ENCODE peak calls at places on chromosome 21, in eight cellular contexts. One of them, this sample, is unnamed.

GRCh38 chr21:36966066-36966845 is at the start of gene HLCS:
- DNase-seq in left lung: peak; percentile 62
- DNase-seq in dorsolateral prefrontal cortex: no peak
- DNase-seq in ovary: peak; percentile 72
- DNase-seq in CD8-positive, alpha-beta memory T cell: peak; percentile 62
- DNase-seq in H7: peak; percentile 91
- DNase-seq in IMR-90: peak; percentile 36
- DNase-seq in heart left ventricle: peak; percentile 71
- DNase-seq in this sample: peak; percentile 55

GRCh38 chr21:15617968-15618367 is 111.8 kb upstream of the USP25 start:
- DNase-seq in left lung: no peak
- DNase-seq in dorsolateral prefrontal cortex: no peak
- DNase-seq in ovary: no peak
- DNase-seq in CD8-positive, alpha-beta memory T cell: no peak
- DNase-seq in H7: no peak
- DNase-seq in IMR-90: peak; percentile 21
- DNase-seq in heart left ventricle: no peak
- DNase-seq in this sample: peak; percentile 54

GRCh38 chr21:28229811-28230210 is 762.9 kb downstream of the LTN1 start:
- DNase-seq in left lung: no peak
- DNase-seq in dorsolateral prefrontal cortex: no peak
- DNase-seq in ovary: no peak
- DNase-seq in CD8-positive, alpha-beta memory T cell: no peak
- DNase-seq in H7: no peak
- DNase-seq in IMR-90: peak; percentile 93
- DNase-seq in heart left ventricle: no peak
- DNase-seq in this sample: peak; percentile 83

GRCh38 chr21:17925000-17925610 is 105.9 kb upstream of the C21orf91 start:
- DNase-seq in left lung: no peak
- DNase-seq in dorsolateral prefrontal cortex: no peak
- DNase-seq in ovary: no peak
- DNase-seq in CD8-positive, alpha-beta memory T cell: peak; percentile 14
- DNase-seq in H7: peak; percentile 74
- DNase-seq in IMR-90: peak; percentile 54
- DNase-seq in heart left ventricle: peak; percentile 42
- DNase-seq in this sample: peak; percentile 66

GRCh38 chr21:25887646-25888321 is 153.0 kb downstream of the GABPA start:
- DNase-seq in left lung: no peak
- DNase-seq in dorsolateral prefrontal cortex: no peak
- DNase-seq in ovary: no peak
- DNase-seq in CD8-positive, alpha-beta memory T cell: no peak
- DNase-seq in H7: no peak
- DNase-seq in IMR-90: no peak
- DNase-seq in heart left ventricle: no peak
- DNase-seq in this sample: no peak

GRCh38 chr21:25791321-25791720 is 56.5 kb downstream of the GABPA start:
- DNase-seq in left lung: no peak
- DNase-seq in dorsolateral prefrontal cortex: no peak
- DNase-seq in ovary: no peak
- DNase-seq in CD8-positive, alpha-beta memory T cell: no peak
- DNase-seq in H7: no peak
- DNase-seq in IMR-90: no peak
- DNase-seq in heart left ventricle: no peak
- DNase-seq in this sample: no peak

GRCh38 chr21:41583274-41583790 is 75.4 kb upstream of the TMPRSS2 start:
- DNase-seq in left lung: peak; percentile 82
- DNase-seq in dorsolateral prefrontal cortex: no peak
- DNase-seq in ovary: no peak
- DNase-seq in CD8-positive, alpha-beta memory T cell: no peak
- DNase-seq in H7: peak; percentile 49
- DNase-seq in IMR-90: peak; percentile 8
- DNase-seq in heart left ventricle: no peak
- DNase-seq in this sample: no peak

GRCh38 chr21:45572783-45573451 is 30.7 kb upstream of the SLC19A1 start:
- DNase-seq in left lung: peak; percentile 4
- DNase-seq in dorsolateral prefrontal cortex: no peak
- DNase-seq in ovary: peak; percentile 40
- DNase-seq in CD8-positive, alpha-beta memory T cell: no peak
- DNase-seq in H7: no peak
- DNase-seq in IMR-90: no peak
- DNase-seq in heart left ventricle: no peak
- DNase-seq in this sample: no peak

GRCh38 chr21:29671728-29672127 is 268.1 kb downstream of the GRIK1 start:
- DNase-seq in left lung: no peak
- DNase-seq in dorsolateral prefrontal cortex: no peak
- DNase-seq in ovary: no peak
- DNase-seq in CD8-positive, alpha-beta memory T cell: no peak
- DNase-seq in H7: no peak
- DNase-seq in IMR-90: no peak
- DNase-seq in heart left ventricle: no peak
- DNase-seq in this sample: no peak

GRCh38 chr21:45916011-45916840 is 65.3 kb upstream of the COL6A1 start:
- DNase-seq in left lung: no peak
- DNase-seq in dorsolateral prefrontal cortex: no peak
- DNase-seq in ovary: no peak
- DNase-seq in CD8-positive, alpha-beta memory T cell: no peak
- DNase-seq in H7: no peak
- DNase-seq in IMR-90: no peak
- DNase-seq in heart left ventricle: no peak
- DNase-seq in this sample: no peak

GRCh38 chr21:41369105-41369914 is 7.5 kb downstream of the MX2 start:
- DNase-seq in left lung: no peak
- DNase-seq in dorsolateral prefrontal cortex: no peak
- DNase-seq in ovary: peak; percentile 53
- DNase-seq in CD8-positive, alpha-beta memory T cell: peak; percentile 6
- DNase-seq in H7: peak; percentile 92
- DNase-seq in IMR-90: no peak
- DNase-seq in heart left ventricle: peak; percentile 56
- DNase-seq in this sample: peak; percentile 30

GRCh38 chr21:41152149-41152548 is 15.8 kb upstream of the BACE2 start:
- DNase-seq in left lung: no peak
- DNase-seq in dorsolateral prefrontal cortex: no peak
- DNase-seq in ovary: no peak
- DNase-seq in CD8-positive, alpha-beta memory T cell: no peak
- DNase-seq in H7: no peak
- DNase-seq in IMR-90: no peak
- DNase-seq in heart left ventricle: no peak
- DNase-seq in this sample: no peak

GRCh38 chr21:25733859-25734653 is 648 bp downstream of the ATP5PF start:
- DNase-seq in left lung: no peak
- DNase-seq in dorsolateral prefrontal cortex: no peak
- DNase-seq in ovary: no peak
- DNase-seq in CD8-positive, alpha-beta memory T cell: peak; percentile 17
- DNase-seq in H7: no peak
- DNase-seq in IMR-90: peak; percentile 35
- DNase-seq in heart left ventricle: peak; percentile 41
- DNase-seq in this sample: peak; percentile 61

GRCh38 chr21:46116846-46117585 is 19.1 kb downstream of the COL6A2 start:
- DNase-seq in left lung: peak; percentile 28
- DNase-seq in dorsolateral prefrontal cortex: peak; percentile 25
- DNase-seq in ovary: peak; percentile 32
- DNase-seq in CD8-positive, alpha-beta memory T cell: peak; percentile 0
- DNase-seq in H7: peak; percentile 60
- DNase-seq in IMR-90: no peak
- DNase-seq in heart left ventricle: peak; percentile 24
- DNase-seq in this sample: peak; percentile 34

GRCh38 chr21:33197546-33197945 is 32.2 kb upstream of the IFNAR2 start:
- DNase-seq in left lung: peak; percentile 58
- DNase-seq in dorsolateral prefrontal cortex: no peak
- DNase-seq in ovary: no peak
- DNase-seq in CD8-positive, alpha-beta memory T cell: no peak
- DNase-seq in H7: no peak
- DNase-seq in IMR-90: no peak
- DNase-seq in heart left ventricle: peak; percentile 66
- DNase-seq in this sample: no peak

GRCh38 chr21:7953058-7953457 is 2568.3 kb upstream of the TPTE start:
- DNase-seq in left lung: no peak
- DNase-seq in dorsolateral prefrontal cortex: no peak
- DNase-seq in ovary: no peak
- DNase-seq in CD8-positive, alpha-beta memory T cell: no peak
- DNase-seq in H7: no peak
- DNase-seq in IMR-90: no peak
- DNase-seq in heart left ventricle: no peak
- DNase-seq in this sample: no peak

GRCh38 chr21:17769049-17769845 is 49.9 kb downstream of the C21orf91 start:
- DNase-seq in left lung: no peak
- DNase-seq in dorsolateral prefrontal cortex: no peak
- DNase-seq in ovary: no peak
- DNase-seq in CD8-positive, alpha-beta memory T cell: no peak
- DNase-seq in H7: no peak
- DNase-seq in IMR-90: no peak
- DNase-seq in heart left ventricle: no peak
- DNase-seq in this sample: no peak

GRCh38 chr21:33543505-33544129 is 779 bp downstream of the SON start:
- DNase-seq in left lung: peak; percentile 70
- DNase-seq in dorsolateral prefrontal cortex: no peak
- DNase-seq in ovary: peak; percentile 82
- DNase-seq in CD8-positive, alpha-beta memory T cell: peak; percentile 48
- DNase-seq in H7: no peak
- DNase-seq in IMR-90: no peak
- DNase-seq in heart left ventricle: peak; percentile 80
- DNase-seq in this sample: no peak

GRCh38 chr21:41643246-41643966 is 123.4 kb downstream of the RIPK4 start:
- DNase-seq in left lung: no peak
- DNase-seq in dorsolateral prefrontal cortex: no peak
- DNase-seq in ovary: no peak
- DNase-seq in CD8-positive, alpha-beta memory T cell: no peak
- DNase-seq in H7: no peak
- DNase-seq in IMR-90: no peak
- DNase-seq in heart left ventricle: no peak
- DNase-seq in this sample: no peak

GRCh38 chr21:25273945-25274344 is 333.3 kb downstream of the MRPL39 start:
- DNase-seq in left lung: no peak
- DNase-seq in dorsolateral prefrontal cortex: no peak
- DNase-seq in ovary: no peak
- DNase-seq in CD8-positive, alpha-beta memory T cell: no peak
- DNase-seq in H7: no peak
- DNase-seq in IMR-90: no peak
- DNase-seq in heart left ventricle: no peak
- DNase-seq in this sample: no peak

GRCh38 chr21:42746240-42746592 is 92.8 kb downstream of the PDE9A start:
- DNase-seq in left lung: peak; percentile 27
- DNase-seq in dorsolateral prefrontal cortex: no peak
- DNase-seq in ovary: no peak
- DNase-seq in CD8-positive, alpha-beta memory T cell: no peak
- DNase-seq in H7: no peak
- DNase-seq in IMR-90: no peak
- DNase-seq in heart left ventricle: no peak
- DNase-seq in this sample: no peak
- H3K27me3 ChIP-seq in left lung: no peaks in the 10 kb centered on the region
- H3K27me3 ChIP-seq in dorsolateral prefrontal cortex: no peaks in the 10 kb centered on the region
- H3K27me3 ChIP-seq in ovary: no peaks in the 10 kb centered on the region
- H3K27me3 ChIP-seq in CD8-positive, alpha-beta memory T cell: no peaks in the 10 kb centered on the region
- H3K27me3 ChIP-seq in H7: no peaks in the 10 kb centered on the region
- H3K27me3 ChIP-seq in IMR-90: peaks cover 2% of the 10 kb centered on the region
- H3K27me3 ChIP-seq in heart left ventricle: no peaks in the 10 kb centered on the region
- H3K27me3 ChIP-seq in this sample: peaks cover 21% of the 10 kb centered on the region

GRCh38 chr21:31162079-31162699 is 123.9 kb upstream of the KRTAP19-8 start:
- DNase-seq in left lung: no peak
- DNase-seq in dorsolateral prefrontal cortex: no peak
- DNase-seq in ovary: no peak
- DNase-seq in CD8-positive, alpha-beta memory T cell: no peak
- DNase-seq in H7: no peak
- DNase-seq in IMR-90: no peak
- DNase-seq in heart left ventricle: no peak
- DNase-seq in this sample: no peak
- H3K27me3 ChIP-seq in left lung: no peaks in the 10 kb centered on the region
- H3K27me3 ChIP-seq in dorsolateral prefrontal cortex: no peaks in the 10 kb centered on the region
- H3K27me3 ChIP-seq in ovary: no peaks in the 10 kb centered on the region
- H3K27me3 ChIP-seq in CD8-positive, alpha-beta memory T cell: no peaks in the 10 kb centered on the region
- H3K27me3 ChIP-seq in H7: no peaks in the 10 kb centered on the region
- H3K27me3 ChIP-seq in IMR-90: no peaks in the 10 kb centered on the region
- H3K27me3 ChIP-seq in heart left ventricle: no peaks in the 10 kb centered on the region
- H3K27me3 ChIP-seq in this sample: no peaks in the 10 kb centered on the region

GRCh38 chr21:31873275-31873695 is 465 bp downstream of the HUNK start:
- DNase-seq in left lung: no peak
- DNase-seq in dorsolateral prefrontal cortex: no peak
- DNase-seq in ovary: peak; percentile 56
- DNase-seq in CD8-positive, alpha-beta memory T cell: no peak
- DNase-seq in H7: peak; percentile 84
- DNase-seq in IMR-90: no peak
- DNase-seq in heart left ventricle: no peak
- DNase-seq in this sample: no peak
- H3K27me3 ChIP-seq in left lung: peaks cover 80% of the 10 kb centered on the region
- H3K27me3 ChIP-seq in dorsolateral prefrontal cortex: no peaks in the 10 kb centered on the region
- H3K27me3 ChIP-seq in ovary: no peaks in the 10 kb centered on the region
- H3K27me3 ChIP-seq in CD8-positive, alpha-beta memory T cell: peaks cover 10% of the 10 kb centered on the region
- H3K27me3 ChIP-seq in H7: peaks cover 16% of the 10 kb centered on the region
- H3K27me3 ChIP-seq in IMR-90: peaks cover 12% of the 10 kb centered on the region
- H3K27me3 ChIP-seq in heart left ventricle: peaks cover 28% of the 10 kb centered on the region
- H3K27me3 ChIP-seq in this sample: peaks cover 38% of the 10 kb centered on the region

GRCh38 chr21:44366586-44367211 is 13.3 kb downstream of the TRPM2 start:
- DNase-seq in left lung: no peak
- DNase-seq in dorsolateral prefrontal cortex: peak; percentile 41
- DNase-seq in ovary: peak; percentile 21
- DNase-seq in CD8-positive, alpha-beta memory T cell: no peak
- DNase-seq in H7: peak; percentile 44
- DNase-seq in IMR-90: no peak
- DNase-seq in heart left ventricle: no peak
- DNase-seq in this sample: no peak

GRCh38 chr21:44364151-44365053 is 11.0 kb downstream of the TRPM2 start:
- DNase-seq in left lung: no peak
- DNase-seq in dorsolateral prefrontal cortex: peak; percentile 32
- DNase-seq in ovary: peak; percentile 21
- DNase-seq in CD8-positive, alpha-beta memory T cell: no peak
- DNase-seq in H7: peak; percentile 73
- DNase-seq in IMR-90: no peak
- DNase-seq in heart left ventricle: no peak
- DNase-seq in this sample: no peak

GRCh38 chr21:44363278-44363677 is 9.9 kb downstream of the TRPM2 start:
- DNase-seq in left lung: no peak
- DNase-seq in dorsolateral prefrontal cortex: no peak
- DNase-seq in ovary: no peak
- DNase-seq in CD8-positive, alpha-beta memory T cell: no peak
- DNase-seq in H7: no peak
- DNase-seq in IMR-90: no peak
- DNase-seq in heart left ventricle: no peak
- DNase-seq in this sample: no peak

GRCh38 chr21:44365251-44365966 is 12.0 kb downstream of the TRPM2 start:
- DNase-seq in left lung: no peak
- DNase-seq in dorsolateral prefrontal cortex: peak; percentile 36
- DNase-seq in ovary: no peak
- DNase-seq in CD8-positive, alpha-beta memory T cell: no peak
- DNase-seq in H7: peak; percentile 33
- DNase-seq in IMR-90: no peak
- DNase-seq in heart left ventricle: no peak
- DNase-seq in this sample: no peak

DNA sequence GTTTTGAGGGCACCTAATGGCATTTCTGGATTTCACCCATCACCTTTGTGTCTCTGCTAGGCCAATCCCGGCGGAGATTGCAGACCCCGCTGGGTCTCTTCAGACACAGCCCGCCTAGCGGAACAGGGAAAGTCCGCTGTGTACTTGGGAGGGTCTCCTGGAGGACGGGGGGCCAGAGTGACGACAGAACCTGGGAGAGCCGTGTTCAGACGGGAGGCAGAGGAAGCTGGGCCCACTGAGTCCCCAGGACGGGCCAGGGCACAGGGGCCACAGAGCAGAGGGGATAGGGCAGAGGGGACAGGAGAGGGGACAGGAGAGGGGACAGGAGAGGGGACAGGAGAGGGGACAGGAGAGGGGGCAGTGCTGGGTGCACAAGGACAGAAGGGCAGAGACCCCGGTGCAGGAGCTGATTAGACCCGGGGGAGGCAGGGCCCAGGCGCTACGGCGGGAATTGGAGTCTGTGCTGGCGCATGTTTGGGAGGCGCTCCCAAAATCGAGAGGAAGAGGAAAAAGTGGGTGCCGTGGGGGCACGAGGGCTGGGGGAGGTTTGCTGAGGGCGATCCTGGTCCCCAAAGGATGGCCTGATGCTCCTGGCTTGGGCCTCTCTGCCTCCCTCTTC is 12.7 kb downstream of the TRPM2 start:
- DNase-seq in left lung: no peak
- DNase-seq in dorsolateral prefrontal cortex: peak; percentile 35
- DNase-seq in ovary: no peak
- DNase-seq in CD8-positive, alpha-beta memory T cell: no peak
- DNase-seq in H7: peak; percentile 28
- DNase-seq in IMR-90: no peak
- DNase-seq in heart left ventricle: no peak
- DNase-seq in this sample: no peak
- H3K27me3 ChIP-seq in left lung: peaks cover 24% of the 10 kb centered on the region
- H3K27me3 ChIP-seq in dorsolateral prefrontal cortex: no peaks in the 10 kb centered on the region
- H3K27me3 ChIP-seq in ovary: no peaks in the 10 kb centered on the region
- H3K27me3 ChIP-seq in CD8-positive, alpha-beta memory T cell: no peaks in the 10 kb centered on the region
- H3K27me3 ChIP-seq in H7: peaks cover 2% of the 10 kb centered on the region
- H3K27me3 ChIP-seq in IMR-90: peaks cover 3% of the 10 kb centered on the region
- H3K27me3 ChIP-seq in heart left ventricle: peaks cover 22% of the 10 kb centered on the region
- H3K27me3 ChIP-seq in this sample: peaks cover 20% of the 10 kb centered on the region